ENCODE peak calls at places on chromosomes 16 and 17, in nine cellular contexts. M is HTR-8/SVneo; Y is fibroblast of pulmonary artery; G is activated naive CD4-positive, alpha-beta T cell treated with anti-CD3 and anti-CD28 coated beads for 36 hours; W is GM12865; L is NCI-H1930; J is mesothelial cell of epicardium; X is germinal center; F is fibroblast of gingiva. N is an unnamed sample.

GRCh38 chr17:7011415-7011814 is 1.0 kb upstream of the RNASEK start:
- DNase-seq in G (no peak), J (no peak), Y (no peak), W (no peak), L (no peak), M (no peak), F (no peak), X (no peak), N (no peak)

GRCh38 chr17:72383053-72383847 is 262.4 kb downstream of the SOX9 start:
- DNase-seq in L (no peak), G (no peak), X (no peak), F (no peak), M (no peak), W (no peak), J (no peak), Y (no peak), N (no peak)

GRCh38 chr16:4217246-4218131 is 24.4 kb downstream of the SRL start:
- DNase-seq in Y (peak; percentile 21), J (peak; percentile 42), L (no peak), G (no peak), M (no peak), X (no peak), F (no peak), W (no peak), N (no peak)

GRCh38 chr16:27529962-27530361 is 19.8 kb downstream of the GTF3C1 start:
- DNase-seq in Y (no peak), M (no peak), G (no peak), W (no peak), L (no peak), F (peak; percentile 14), J (no peak), X (no peak), N (peak; percentile 84)

GRCh38 chr16:73605309-73605708 is 557.4 kb upstream of the ZFHX3 start:
- DNase-seq in M (no peak), G (no peak), L (no peak), W (no peak), J (no peak), F (no peak), Y (no peak), X (no peak), N (no peak)

GRCh38 chr17:61312406-61313295 is 87.0 kb upstream of the TBX2 start:
- DNase-seq in J (no peak), X (no peak), Y (no peak), W (no peak), G (no peak), M (no peak), L (no peak), F (no peak), N (no peak)

GRCh38 chr17:50129946-50130777 is at the start of gene SAMD14:
- DNase-seq in F (peak; percentile 22), L (no peak), W (peak; percentile 29), G (peak; percentile 49), Y (no peak), J (peak; percentile 53), M (peak; percentile 49), X (peak; percentile 64), N (no peak)

GRCh38 chr16:73023320-73023719 is 24.6 kb downstream of the ZFHX3 start:
- DNase-seq in F (no peak), M (no peak), G (no peak), L (no peak), X (no peak), J (no peak), Y (no peak), W (no peak), N (no peak)

GRCh38 chr16:17339764-17340541 is 130.8 kb downstream of the XYLT1 start:
- DNase-seq in W (no peak), X (no peak), Y (no peak), L (no peak), J (no peak), G (no peak), F (no peak), M (no peak), N (peak; percentile 28)

GRCh38 chr17:8820311-8821010 is 21.3 kb upstream of the MFSD6L start:
- DNase-seq in X (no peak), G (no peak), Y (no peak), J (peak; percentile 16), M (no peak), F (no peak), L (no peak), W (no peak), N (peak; percentile 19)

GRCh38 chr16:81276323-81276722 is 37.8 kb downstream of the BCO1 start:
- DNase-seq in W (no peak), G (no peak), X (no peak), J (no peak), Y (no peak), M (no peak), L (no peak), F (no peak), N (no peak)

GRCh38 chr16:27286446-27286845 is 17.9 kb upstream of the NSMCE1 start:
- DNase-seq in L (no peak), X (no peak), F (peak; percentile 86), G (no peak), J (no peak), W (no peak), M (peak; percentile 66), Y (peak; percentile 96), N (peak; percentile 98)

GRCh38 chr17:67221062-67221998 is 23.7 kb downstream of the HELZ start:
- DNase-seq in W (peak; percentile 63), F (peak; percentile 41), J (no peak), Y (peak; percentile 78), G (peak; percentile 52), M (peak; percentile 64), L (peak; percentile 20), X (peak; percentile 53), N (no peak)

GRCh38 chr16:82653550-82654511 is 27.1 kb downstream of the CDH13 start:
- DNase-seq in W (peak; percentile 91), J (no peak), M (peak; percentile 77), Y (peak; percentile 91), G (peak; percentile 67), L (no peak), X (no peak), F (peak; percentile 75), N (peak; percentile 92)

GRCh38 chr16:70151941-70152509 is 21.6 kb upstream of the CLEC18C start:
- DNase-seq in X (no peak), L (no peak), W (no peak), M (peak; percentile 32), J (no peak), Y (no peak), F (no peak), G (no peak), N (no peak)

GRCh38 chr17:13477180-13477611 is 124.5 kb downstream of the HS3ST3A1 start:
- DNase-seq in X (no peak), G (no peak), Y (peak; percentile 39), J (no peak), F (peak; percentile 18), M (no peak), L (no peak), W (no peak), N (peak; percentile 73)

GRCh38 chr17:56213031-56213430 is 59.8 kb downstream of the ANKFN1 start:
- DNase-seq in G (no peak), J (no peak), X (no peak), W (no peak), F (peak; percentile 15), L (no peak), M (no peak), Y (no peak), N (peak; percentile 48)

GRCh38 chr17:14919580-14920160 is 345.5 kb downstream of the PMP22 start:
- DNase-seq in W (no peak), F (no peak), L (no peak), Y (no peak), G (no peak), M (no peak), X (no peak), J (no peak), N (no peak)

GRCh38 chr16:81446318-81447275 is 2.0 kb downstream of the CMIP start:
- DNase-seq in X (no peak), J (no peak), F (peak; percentile 36), G (peak; percentile 59), M (no peak), W (peak; percentile 41), Y (no peak), L (no peak), N (peak; percentile 41)

GRCh38 chr17:40331743-40332641 is 23.0 kb downstream of the RARA start:
- DNase-seq in F (peak; percentile 93), M (no peak), J (no peak), L (no peak), Y (peak; percentile 88), W (no peak), X (no peak), G (peak; percentile 39), N (peak; percentile 41)

GRCh38 chr17:81487487-81488275 is 24.9 kb downstream of the ACTG1 start:
- DNase-seq in W (peak; percentile 84), G (peak; percentile 80), Y (peak; percentile 69), J (peak; percentile 83), L (peak; percentile 69), F (peak; percentile 57), M (peak; percentile 95), X (peak; percentile 94), N (no peak)

GRCh38 chr16:30985401-30986128 is 558 bp downstream of the HSD3B7 start:
- DNase-seq in G (peak; percentile 20), X (no peak), Y (no peak), W (no peak), F (peak; percentile 20), M (peak; percentile 51), J (peak; percentile 64), L (peak; percentile 17), N (no peak)

GRCh38 chr16:70460737-70461261 is 6.4 kb downstream of the FCSK start:
- DNase-seq in F (no peak), L (no peak), M (no peak), W (peak; percentile 45), J (no peak), X (no peak), Y (peak; percentile 47), G (no peak), N (no peak)

GRCh38 chr17:9239260-9239820 is 218.0 kb downstream of the NTN1 start:
- DNase-seq in F (no peak), X (no peak), G (peak; percentile 37), M (no peak), W (no peak), Y (no peak), L (no peak), J (no peak), N (no peak)

GRCh38 chr17:66667491-66668030 is 167.4 kb upstream of the CACNG5 start:
- DNase-seq in W (peak; percentile 66), M (no peak), G (peak; percentile 89), X (no peak), J (no peak), Y (no peak), L (no peak), F (no peak), N (no peak)

GRCh38 chr17:15262291-15263205 is 2.6 kb downstream of the PMP22 start:
- DNase-seq in L (peak; percentile 41), W (no peak), G (no peak), X (no peak), F (peak; percentile 97), Y (peak; percentile 84), M (peak; percentile 93), J (peak; percentile 60), N (peak; percentile 85)

GRCh38 chr16:11254913-11255736 is 879 bp downstream of the SOCS1 start:
- DNase-seq in L (no peak), W (peak; percentile 83), G (peak; percentile 68), Y (peak; percentile 52), M (no peak), F (peak; percentile 24), X (peak; percentile 61), J (peak; percentile 65), N (peak; percentile 56)

GRCh38 chr16:79170565-79171242 is 429.8 kb downstream of the MAF start:
- DNase-seq in X (no peak), W (no peak), G (no peak), F (peak; percentile 3), L (no peak), Y (peak; percentile 18), M (no peak), J (no peak), N (peak; percentile 7)

GRCh38 chr17:67212716-67213417 is 32.1 kb downstream of the HELZ start:
- DNase-seq in M (peak; percentile 54), Y (peak; percentile 52), L (no peak), F (peak; percentile 57), X (no peak), G (no peak), J (no peak), W (no peak), N (peak; percentile 78)

GRCh38 chr17:3929764-3930163 is 13.5 kb upstream of the P2RX1 start:
- DNase-seq in L (no peak), M (no peak), F (no peak), J (no peak), X (no peak), W (no peak), G (no peak), Y (no peak), N (no peak)

GRCh38 chr16:89178453-89179147 is 7.1 kb downstream of the CDH15 start:
- DNase-seq in Y (no peak), F (no peak), G (no peak), L (no peak), X (no peak), W (no peak), M (no peak), J (no peak), N (no peak)

N was measured in astrocyte.